ENCODE peak calls at places on chromosomes 1 and 21, in seven cellular contexts. One of them, this sample, is unnamed. For H3K36me3 and H3K4me1, the result is how much of the 10 kb centered on the place peaks cover.

GRCh38 chr21:16633851-16634521 is 878.9 kb upstream of the CXADR start:
- DNase-seq in tibial nerve: peak
- DNase-seq in transverse colon: no peak
- DNase-seq in cardiac muscle cell: no peak
- DNase-seq in neural progenitor cell: no peak
- DNase-seq in thoracic aorta: no peak
- DNase-seq in lower lobe of right lung: no peak
- DNase-seq in this sample: no peak

GRCh38 chr1:244678687-244679086 is 25.8 kb downstream of the DESI2 start:
- DNase-seq in tibial nerve: no peak
- DNase-seq in cardiac muscle cell: no peak
- DNase-seq in transverse colon: no peak
- DNase-seq in neural progenitor cell: no peak
- DNase-seq in thoracic aorta: no peak
- DNase-seq in lower lobe of right lung: no peak
- DNase-seq in this sample: no peak

GRCh38 chr1:198549863-198550262 is 9.4 kb upstream of the ATP6V1G3 start:
- DNase-seq in tibial nerve: no peak
- DNase-seq in cardiac muscle cell: no peak
- DNase-seq in lower lobe of right lung: no peak
- DNase-seq in transverse colon: no peak
- DNase-seq in neural progenitor cell: no peak
- DNase-seq in thoracic aorta: no peak
- DNase-seq in this sample: no peak

GRCh38 chr1:156583821-156584622 is 4.5 kb downstream of the TTC24 start:
- DNase-seq in transverse colon: peak
- DNase-seq in cardiac muscle cell: peak
- DNase-seq in lower lobe of right lung: no peak
- DNase-seq in neural progenitor cell: peak
- DNase-seq in thoracic aorta: no peak
- DNase-seq in tibial nerve: peak
- DNase-seq in this sample: peak

GRCh38 chr1:115073298-115074087 is 15.8 kb downstream of the TSPAN2 start:
- DNase-seq in lower lobe of right lung: no peak
- DNase-seq in tibial nerve: no peak
- DNase-seq in transverse colon: no peak
- DNase-seq in thoracic aorta: no peak
- DNase-seq in neural progenitor cell: no peak
- DNase-seq in cardiac muscle cell: peak
- DNase-seq in this sample: no peak

GRCh38 chr1:55040083-55040952 is 970 bp downstream of the PCSK9 start:
- DNase-seq in lower lobe of right lung: no peak
- DNase-seq in thoracic aorta: no peak
- DNase-seq in cardiac muscle cell: no peak
- DNase-seq in neural progenitor cell: peak
- DNase-seq in tibial nerve: no peak
- DNase-seq in transverse colon: no peak
- DNase-seq in this sample: peak

GRCh38 chr1:56435434-56436337 is 143.7 kb downstream of the PLPP3 start:
- DNase-seq in transverse colon: no peak
- DNase-seq in lower lobe of right lung: no peak
- DNase-seq in tibial nerve: no peak
- DNase-seq in cardiac muscle cell: peak
- DNase-seq in thoracic aorta: no peak
- DNase-seq in neural progenitor cell: peak
- DNase-seq in this sample: no peak

GRCh38 chr1:177283380-177283779 is 112.6 kb downstream of the BRINP2 start:
- DNase-seq in transverse colon: no peak
- DNase-seq in cardiac muscle cell: no peak
- DNase-seq in lower lobe of right lung: no peak
- DNase-seq in tibial nerve: no peak
- DNase-seq in thoracic aorta: no peak
- DNase-seq in neural progenitor cell: no peak
- DNase-seq in this sample: no peak

GRCh38 chr1:85122169-85122568 is 73.9 kb upstream of the MCOLN3 start:
- DNase-seq in lower lobe of right lung: no peak
- DNase-seq in thoracic aorta: no peak
- DNase-seq in neural progenitor cell: no peak
- DNase-seq in transverse colon: no peak
- DNase-seq in tibial nerve: no peak
- DNase-seq in cardiac muscle cell: no peak
- DNase-seq in this sample: no peak

GRCh38 chr21:40595806-40596205 is 251.2 kb downstream of the DSCAM start:
- DNase-seq in neural progenitor cell: no peak
- DNase-seq in transverse colon: no peak
- DNase-seq in tibial nerve: no peak
- DNase-seq in lower lobe of right lung: no peak
- DNase-seq in cardiac muscle cell: no peak
- DNase-seq in thoracic aorta: no peak
- DNase-seq in this sample: no peak

GRCh38 chr1:56473582-56474270 is 105.6 kb downstream of the PLPP3 start:
- DNase-seq in cardiac muscle cell: no peak
- DNase-seq in thoracic aorta: no peak
- DNase-seq in tibial nerve: no peak
- DNase-seq in lower lobe of right lung: no peak
- DNase-seq in transverse colon: no peak
- DNase-seq in neural progenitor cell: no peak
- DNase-seq in this sample: no peak

GRCh38 chr1:150152182-150152536 is 2.4 kb downstream of the PLEKHO1 start:
- DNase-seq in tibial nerve: no peak
- DNase-seq in lower lobe of right lung: no peak
- DNase-seq in transverse colon: no peak
- DNase-seq in thoracic aorta: no peak
- DNase-seq in cardiac muscle cell: no peak
- DNase-seq in neural progenitor cell: no peak
- DNase-seq in this sample: no peak

GRCh38 chr1:10796029-10796944 is at the start of gene CASZ1:
- DNase-seq in tibial nerve: peak
- DNase-seq in thoracic aorta: peak
- DNase-seq in cardiac muscle cell: peak
- DNase-seq in neural progenitor cell: peak
- DNase-seq in lower lobe of right lung: peak
- DNase-seq in transverse colon: peak
- DNase-seq in this sample: peak

GRCh38 chr1:9626201-9626608 is 25.3 kb upstream of the PIK3CD start:
- DNase-seq in lower lobe of right lung: no peak
- DNase-seq in tibial nerve: no peak
- DNase-seq in transverse colon: no peak
- DNase-seq in thoracic aorta: no peak
- DNase-seq in cardiac muscle cell: no peak
- DNase-seq in neural progenitor cell: no peak
- DNase-seq in this sample: no peak

GRCh38 chr1:16396591-16396990 is 29.5 kb downstream of the SZRD1 start:
- DNase-seq in thoracic aorta: no peak
- DNase-seq in transverse colon: no peak
- DNase-seq in lower lobe of right lung: no peak
- DNase-seq in cardiac muscle cell: no peak
- DNase-seq in neural progenitor cell: no peak
- DNase-seq in tibial nerve: no peak
- DNase-seq in this sample: no peak

GRCh38 chr1:231203259-231204057 is 37.6 kb upstream of the GNPAT start:
- DNase-seq in tibial nerve: no peak
- DNase-seq in lower lobe of right lung: no peak
- DNase-seq in neural progenitor cell: no peak
- DNase-seq in cardiac muscle cell: no peak
- DNase-seq in thoracic aorta: no peak
- DNase-seq in transverse colon: no peak
- DNase-seq in this sample: no peak

GRCh38 chr1:231210126-231210525 is 30.9 kb upstream of the GNPAT start:
- DNase-seq in tibial nerve: no peak
- DNase-seq in cardiac muscle cell: no peak
- DNase-seq in thoracic aorta: no peak
- DNase-seq in transverse colon: no peak
- DNase-seq in lower lobe of right lung: no peak
- DNase-seq in neural progenitor cell: no peak
- DNase-seq in this sample: no peak

GRCh38 chr1:231209531-231209930 is 31.5 kb upstream of the GNPAT start:
- DNase-seq in neural progenitor cell: no peak
- DNase-seq in tibial nerve: no peak
- DNase-seq in lower lobe of right lung: no peak
- DNase-seq in transverse colon: no peak
- DNase-seq in cardiac muscle cell: no peak
- DNase-seq in thoracic aorta: no peak
- DNase-seq in this sample: no peak

GRCh38 chr1:231208980-231209379 is 32.0 kb upstream of the GNPAT start:
- DNase-seq in cardiac muscle cell: no peak
- DNase-seq in lower lobe of right lung: no peak
- DNase-seq in neural progenitor cell: no peak
- DNase-seq in transverse colon: no peak
- DNase-seq in tibial nerve: no peak
- DNase-seq in thoracic aorta: no peak
- DNase-seq in this sample: no peak

DNA sequence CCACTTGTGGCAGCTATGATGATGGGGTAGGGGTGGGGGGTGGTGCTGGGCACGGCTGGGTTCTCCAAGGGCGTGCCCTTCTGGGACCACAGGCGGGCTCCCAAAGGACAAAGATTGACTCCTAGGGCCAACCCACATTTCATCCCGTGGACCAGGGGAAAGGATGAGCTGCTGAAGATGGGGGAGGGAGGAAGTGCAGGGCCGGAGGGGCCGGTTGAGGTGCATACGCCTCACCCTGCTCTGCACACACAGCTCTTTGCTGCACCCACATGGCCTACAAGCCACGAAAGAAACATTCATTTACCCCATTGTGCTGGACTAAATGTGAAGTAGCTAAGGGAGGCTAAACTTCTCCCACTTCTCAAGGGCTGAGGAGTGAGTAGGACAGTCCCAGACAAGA is 34.2 kb upstream of the GNPAT start:
- DNase-seq in cardiac muscle cell: no peak
- DNase-seq in thoracic aorta: no peak
- DNase-seq in neural progenitor cell: peak
- DNase-seq in tibial nerve: no peak
- DNase-seq in transverse colon: no peak
- DNase-seq in lower lobe of right lung: no peak
- DNase-seq in this sample: no peak
- TF ChIP-seq CTCF in cardiac muscle cell: peak
- TF ChIP-seq CTCF in thoracic aorta: no peak
- TF ChIP-seq CTCF in neural progenitor cell: peak
- TF ChIP-seq CTCF in tibial nerve: no peak
- TF ChIP-seq CTCF in transverse colon: no peak
- TF ChIP-seq CTCF in lower lobe of right lung: no peak
- TF ChIP-seq CTCF in this sample: peak

DNA sequence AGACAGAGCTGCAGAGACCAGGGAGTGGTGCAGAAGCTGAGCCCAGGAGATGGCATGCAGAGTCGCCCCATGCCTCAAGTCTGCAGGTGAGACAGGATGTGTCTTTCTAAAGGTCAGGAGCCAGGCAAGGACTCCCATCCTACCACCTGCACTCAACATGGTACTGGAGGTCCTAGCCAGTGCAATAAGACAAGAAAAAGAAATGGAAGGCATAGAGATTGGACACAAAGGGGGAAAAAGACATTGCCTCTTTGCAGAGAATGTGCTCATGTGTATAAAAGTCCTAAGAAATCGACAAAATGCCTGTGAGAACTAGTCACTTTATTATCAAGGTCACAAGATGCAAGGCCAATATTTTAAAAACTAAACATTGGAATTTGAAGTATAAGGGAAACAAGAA is 13.3 kb upstream of the PRXL2B start:
- DNase-seq in transverse colon: no peak
- DNase-seq in thoracic aorta: no peak
- DNase-seq in cardiac muscle cell: no peak
- DNase-seq in lower lobe of right lung: no peak
- DNase-seq in neural progenitor cell: no peak
- DNase-seq in tibial nerve: no peak
- DNase-seq in this sample: no peak
- H3K36me3 ChIP-seq in transverse colon: under half
- H3K36me3 ChIP-seq in thoracic aorta: under half
- H3K36me3 ChIP-seq in cardiac muscle cell: under half
- H3K36me3 ChIP-seq in lower lobe of right lung: under half
- H3K36me3 ChIP-seq in neural progenitor cell: under half
- H3K36me3 ChIP-seq in tibial nerve: under half
- H3K36me3 ChIP-seq in this sample: under half

DNA sequence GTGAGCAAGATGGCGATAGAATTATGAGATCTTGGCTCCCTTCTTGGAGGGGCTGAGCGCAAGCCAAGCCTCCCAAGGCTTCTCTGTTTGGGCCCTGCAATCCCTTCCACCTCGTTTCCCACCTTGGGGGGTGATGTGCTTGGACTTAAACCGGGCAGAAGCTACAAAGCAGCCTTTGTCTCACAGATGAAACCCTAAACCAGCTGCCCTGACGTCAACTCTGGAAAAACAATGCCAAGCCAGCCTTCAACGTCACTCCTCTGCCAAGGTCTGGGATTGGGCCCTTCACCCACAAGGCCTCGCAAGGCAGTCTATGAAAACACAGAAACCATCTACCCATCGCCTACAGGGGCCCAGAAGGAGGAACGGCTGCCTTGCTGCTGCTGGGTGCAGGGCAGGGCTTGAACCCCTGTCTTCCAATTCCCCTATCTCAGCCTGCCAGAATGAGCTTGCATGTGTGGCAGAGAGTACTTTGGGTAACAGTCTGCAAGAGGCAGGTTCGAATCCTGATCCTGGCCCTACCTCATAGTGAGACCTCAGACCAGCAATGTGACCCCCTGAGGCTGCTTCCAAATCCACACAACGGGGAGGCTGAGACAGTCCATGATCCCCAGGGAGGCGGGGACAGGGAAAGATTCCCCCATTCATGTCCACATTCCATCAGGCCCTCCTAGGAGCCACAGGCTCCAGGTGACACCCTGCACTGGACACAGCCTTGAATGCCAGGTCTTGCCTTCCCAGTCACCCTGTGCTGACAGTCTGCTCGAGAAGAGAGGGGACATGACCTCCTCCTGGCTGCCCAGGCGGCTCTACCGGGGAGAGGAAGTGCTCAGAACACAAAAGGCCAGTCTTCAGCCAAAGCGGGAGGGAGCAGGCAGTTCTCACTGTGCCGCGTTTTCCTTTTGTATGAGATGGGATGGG is 15.0 kb downstream of the IFFO2 start:
- DNase-seq in transverse colon: no peak
- DNase-seq in lower lobe of right lung: no peak
- DNase-seq in tibial nerve: no peak
- DNase-seq in thoracic aorta: no peak
- DNase-seq in cardiac muscle cell: no peak
- DNase-seq in neural progenitor cell: peak
- DNase-seq in this sample: no peak
- H3K4me1 ChIP-seq in transverse colon: half or more
- H3K4me1 ChIP-seq in lower lobe of right lung: half or more
- H3K4me1 ChIP-seq in tibial nerve: under half
- H3K4me1 ChIP-seq in thoracic aorta: half or more
- H3K4me1 ChIP-seq in cardiac muscle cell: under half
- H3K4me1 ChIP-seq in neural progenitor cell: under half
- H3K4me1 ChIP-seq in this sample: under half

DNA sequence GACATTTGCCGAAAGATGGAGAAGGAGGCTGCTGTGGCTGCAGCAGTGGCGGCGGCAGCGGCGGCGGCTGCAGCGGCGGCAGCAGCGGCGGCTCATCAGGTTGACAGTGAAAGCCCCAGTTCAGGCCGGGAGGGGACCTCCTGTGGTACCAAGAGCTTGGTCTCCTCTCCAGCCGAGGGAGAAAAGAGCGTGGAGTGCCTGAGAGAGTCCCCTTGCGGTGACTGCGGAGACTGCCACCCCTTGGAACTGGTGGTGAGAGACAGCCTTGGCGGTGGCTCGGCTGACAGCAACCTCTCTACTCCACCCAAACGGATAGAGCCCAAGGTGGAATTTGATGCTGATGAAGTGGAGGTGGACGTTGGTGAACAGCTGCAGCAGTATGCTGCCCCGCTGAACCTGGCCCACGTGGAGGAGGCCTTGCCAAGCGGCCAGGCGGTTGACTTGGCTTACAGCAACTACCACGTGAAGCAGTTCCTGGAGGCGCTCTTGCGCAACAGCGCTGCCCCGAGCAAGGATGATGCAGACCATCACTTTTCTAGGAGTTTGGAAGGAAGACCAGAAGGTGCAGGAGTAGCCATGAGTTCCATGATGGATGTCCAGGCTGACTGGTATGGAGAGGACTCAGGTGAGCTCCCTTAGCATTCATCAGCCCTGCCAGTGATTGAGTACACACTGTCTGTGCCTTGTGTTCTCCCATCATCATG is 6.3 kb downstream of the ZBTB8B start:
- DNase-seq in cardiac muscle cell: peak
- DNase-seq in transverse colon: no peak
- DNase-seq in thoracic aorta: no peak
- DNase-seq in lower lobe of right lung: no peak
- DNase-seq in neural progenitor cell: peak
- DNase-seq in tibial nerve: no peak
- DNase-seq in this sample: no peak
- TF ChIP-seq CTCF in cardiac muscle cell: peak
- TF ChIP-seq CTCF in transverse colon: no peak
- TF ChIP-seq CTCF in thoracic aorta: no peak
- TF ChIP-seq CTCF in lower lobe of right lung: peak
- TF ChIP-seq CTCF in neural progenitor cell: no peak
- TF ChIP-seq CTCF in tibial nerve: no peak
- TF ChIP-seq CTCF in this sample: no peak